ENCODE peak calls at places on chromosomes 16 and 17, in seven cellular contexts. T is Caco-2; W is lower lobe of right lung; I is lower leg skin; S is hepatocyte; A is CD8-positive, alpha-beta memory T cell; B is adipocyte. J is an unnamed sample.

GRCh38 chr17:82791532-82791931 is 39.7 kb downstream of the TBCD start:
- DNase-seq in T (no peak), B (peak; percentile 67), W (no peak), I (no peak), S (no peak), A (no peak), J (no peak)

GRCh38 chr17:30095507-30096244 is 20.9 kb upstream of the NSRP1 start:
- DNase-seq in I (no peak), T (peak; percentile 55), S (peak; percentile 71), A (no peak), B (peak; percentile 91), W (no peak), J (no peak)

GRCh38 chr16:68744744-68745280 is 7.7 kb downstream of the CDH1 start:
- DNase-seq in B (peak; percentile 34), T (peak; percentile 96), I (peak; percentile 52), W (peak; percentile 71), A (no peak), S (peak; percentile 88), J (no peak)

GRCh38 chr16:85151603-85152413 is 39.5 kb upstream of the CIBAR2 start:
- DNase-seq in B (peak; percentile 97), W (no peak), I (peak; percentile 53), T (no peak), S (peak; percentile 89), A (no peak), J (no peak)

GRCh38 chr17:43832168-43832975 is 574 bp downstream of the MPP3 start:
- DNase-seq in I (no peak), A (peak; percentile 3), W (peak; percentile 69), S (peak; percentile 75), B (peak; percentile 84), T (peak; percentile 60), J (no peak)

GRCh38 chr17:6639014-6639650 is 1.4 kb downstream of the KIAA0753 start:
- DNase-seq in W (no peak), T (no peak), S (peak; percentile 20), A (no peak), B (no peak), I (no peak), J (no peak)

GRCh38 chr16:55001931-55002330 is 71.3 kb downstream of the IRX5 start:
- DNase-seq in W (no peak), I (no peak), A (no peak), B (peak; percentile 19), S (no peak), T (no peak), J (no peak)

GRCh38 chr17:31654936-31655335 is 204.1 kb downstream of the COPRS start:
- DNase-seq in T (no peak), A (no peak), I (peak; percentile 58), S (no peak), B (no peak), W (no peak), J (peak; percentile 23)

GRCh38 chr17:62819511-62820221 is 11.6 kb upstream of the MARCHF10 start:
- DNase-seq in S (peak; percentile 93), A (no peak), B (peak; percentile 97), I (peak; percentile 69), W (peak; percentile 83), T (peak; percentile 65), J (no peak)

GRCh38 chr16:75219838-75220237 is 1.1 kb downstream of the CTRB1 start:
- DNase-seq in B (no peak), T (no peak), S (no peak), A (no peak), I (no peak), W (no peak), J (peak; percentile 37)

GRCh38 chr17:50318551-50319310 is 27.2 kb upstream of the XYLT2 start:
- DNase-seq in B (no peak), S (peak; percentile 52), T (peak; percentile 71), I (peak; percentile 56), W (no peak), A (no peak), J (no peak)

GRCh38 chr16:28181557-28181914 is 30.2 kb downstream of the XPO6 start:
- DNase-seq in A (no peak), W (no peak), I (peak; percentile 39), S (peak; percentile 78), B (peak; percentile 93), T (peak; percentile 19), J (no peak)
- H3K4me3 ChIP-seq in A (peak overlapping the region; percentile 1), W (no peak overlapping the region), I (no peak overlapping the region), S (no peak overlapping the region), B (peak overlapping the region; percentile 40), T (no peak overlapping the region), J (peak overlapping the region; percentile 27)

GRCh38 chr17:76075364-76076099 is 951 bp downstream of the GALR2 start:
- DNase-seq in T (peak; percentile 42), I (no peak), B (peak; percentile 45), S (no peak), A (no peak), W (no peak), J (no peak)
- H3K4me3 ChIP-seq in T (no peak overlapping the region), I (no peak overlapping the region), B (no peak overlapping the region), S (no peak overlapping the region), A (peak overlapping the region; percentile 32), W (peak overlapping the region; percentile 21), J (no peak overlapping the region)

DNA sequence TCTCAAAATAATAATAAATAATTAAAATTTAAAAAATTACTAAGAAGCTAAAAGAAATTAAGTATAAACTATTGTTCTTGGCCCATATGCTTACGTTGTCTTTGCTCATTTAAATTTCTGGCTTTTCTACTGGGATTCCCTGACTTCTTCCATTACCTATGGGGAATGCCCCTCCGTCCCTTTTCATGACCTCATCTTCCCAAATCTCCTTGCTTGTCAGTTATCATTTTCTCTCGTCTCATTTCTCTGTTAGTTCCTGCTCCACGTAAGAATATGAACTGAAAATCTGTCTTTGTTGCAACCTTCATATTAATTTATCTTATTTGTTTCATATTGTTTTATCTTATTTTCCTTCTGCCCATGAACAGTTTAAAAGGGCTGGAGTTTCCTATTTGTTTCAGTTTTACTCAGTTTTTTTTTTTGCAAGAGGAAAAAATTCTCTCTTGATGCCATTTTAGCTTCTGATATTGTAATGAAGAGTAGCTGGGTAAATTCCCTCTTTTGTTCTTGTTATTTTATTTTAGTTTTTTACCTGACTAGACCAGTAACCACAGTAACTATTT is 2.5 kb upstream of the DNAJA2 start:
- DNase-seq in A (no peak), T (no peak), S (no peak), W (no peak), I (no peak), B (no peak), J (no peak)
- H3K4me3 ChIP-seq in A (no peak overlapping the region), T (no peak overlapping the region), S (no peak overlapping the region), W (no peak overlapping the region), I (no peak overlapping the region), B (no peak overlapping the region), J (peak overlapping the region; percentile 55)

DNA sequence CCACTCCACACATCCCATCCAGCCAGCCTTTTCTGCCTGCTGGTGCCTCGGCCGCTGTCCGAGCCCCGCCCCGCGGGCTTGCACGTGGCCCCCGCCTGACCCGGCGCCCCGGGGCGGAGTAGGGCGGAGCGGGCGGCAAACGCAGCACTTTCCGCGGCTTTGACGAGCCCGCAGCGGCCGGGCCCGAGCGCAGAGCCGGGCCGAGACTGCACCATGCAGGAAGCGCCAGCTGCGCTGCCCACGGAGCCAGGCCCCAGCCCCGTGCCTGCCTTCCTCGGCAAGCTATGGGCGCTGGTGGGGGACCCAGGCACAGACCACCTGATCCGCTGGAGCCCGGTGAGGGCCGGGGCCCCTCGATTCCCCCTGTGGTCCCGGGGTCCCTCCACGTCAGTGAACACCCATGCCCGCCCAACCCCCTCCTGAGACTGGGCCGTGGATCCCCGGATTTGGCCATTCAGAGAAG is at the start of gene HSF4:
- DNase-seq in B (peak; percentile 48), W (peak; percentile 78), I (no peak), A (no peak), T (no peak), S (peak; percentile 59), J (no peak)
- H3K4me3 ChIP-seq in B (peak within 1 kb of the TSS; percentile 37), W (peak within 1 kb of the TSS; percentile 54), I (peak within 1 kb of the TSS; percentile 16), A (peak within 1 kb of the TSS; percentile 32), T (no peak within 1 kb of the TSS), S (no peak within 1 kb of the TSS), J (no peak within 1 kb of the TSS)

GRCh38 chr17:76446449-76447231 is 6.3 kb downstream of the UBE2O start:
- DNase-seq in W (no peak), I (no peak), A (no peak), B (peak; percentile 80), S (peak; percentile 73), T (peak; percentile 43), J (no peak)
- H3K4me3 ChIP-seq in W (no peak overlapping the region), I (no peak overlapping the region), A (no peak overlapping the region), B (peak overlapping the region; percentile 30), S (no peak overlapping the region), T (no peak overlapping the region), J (no peak overlapping the region)

DNA sequence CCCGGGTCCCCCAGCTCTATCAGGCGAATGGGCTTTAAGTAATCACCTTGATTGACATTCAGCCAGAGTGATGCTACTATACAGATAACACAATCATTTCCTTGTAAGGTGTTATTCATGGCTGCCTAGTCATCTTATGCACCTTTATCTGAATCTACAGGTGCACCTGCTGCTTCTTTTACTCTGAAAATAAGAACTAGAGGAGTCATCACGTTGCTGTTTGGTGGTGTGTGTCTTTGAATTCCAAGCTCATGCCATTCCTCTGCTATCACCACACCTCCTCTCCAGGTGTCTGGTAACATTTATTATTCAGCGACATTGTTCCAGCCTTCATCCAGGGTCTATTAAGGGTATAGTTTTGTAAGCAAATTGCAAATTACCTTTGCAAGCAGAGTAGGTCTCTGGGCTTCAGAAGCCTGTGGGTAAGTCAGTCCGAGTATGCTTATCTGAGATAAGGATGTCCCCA is 51.9 kb downstream of the NOS2 start:
- DNase-seq in I (no peak), B (no peak), A (no peak), T (no peak), W (no peak), S (no peak), J (no peak)
- H3K4me3 ChIP-seq in I (no peak overlapping the region), B (no peak overlapping the region), A (no peak overlapping the region), T (no peak overlapping the region), W (no peak overlapping the region), S (no peak overlapping the region), J (no peak overlapping the region)

GRCh38 chr17:38796451-38796850 is 2.9 kb downstream of the PIP4K2B start:
- DNase-seq in B (no peak), S (peak; percentile 34), W (no peak), A (no peak), T (no peak), I (no peak), J (no peak)

GRCh38 chr17:38798614-38799500 is 499 bp downstream of the PIP4K2B start:
- DNase-seq in W (peak; percentile 70), I (peak; percentile 31), B (peak; percentile 73), S (peak; percentile 58), A (peak; percentile 51), T (no peak), J (peak; percentile 80)

GRCh38 chr17:38799501-38800236 is at the start of gene PIP4K2B:
- DNase-seq in W (peak; percentile 98), A (peak; percentile 84), I (peak; percentile 92), B (peak; percentile 98), S (peak; percentile 98), T (peak; percentile 98), J (peak; percentile 80)

GRCh38 chr17:38797091-38797490 is 2.3 kb downstream of the PIP4K2B start:
- DNase-seq in S (no peak), I (no peak), B (peak; percentile 39), W (no peak), T (no peak), A (no peak), J (no peak)

GRCh38 chr17:38797828-38798227 is 1.5 kb downstream of the PIP4K2B start:
- DNase-seq in A (no peak), S (no peak), B (peak; percentile 21), I (no peak), T (no peak), W (no peak), J (no peak)
- H3K4me3 ChIP-seq in A (peak overlapping the region; percentile 65), S (peak overlapping the region; percentile 15), B (peak overlapping the region; percentile 82), I (no peak overlapping the region), T (no peak overlapping the region), W (peak overlapping the region; percentile 98), J (peak overlapping the region; percentile 88)

J was measured in CD4-positive, CD25-positive, alpha-beta regulatory T cell.